ENCODE peak calls at places on chromosomes 13 and 19, in four cellular contexts. A, K, O and T are unnamed samples.

GRCh38 chr13:93227280-93227905 is 786 bp downstream of the GPC6 start:
- DNase-seq in A (no peak), K (no peak), O (no peak), T (peak)

GRCh38 chr19:42695811-42696503 is 44.3 kb downstream of the PSG3 start:
- DNase-seq in K (no peak), A (no peak), O (no peak), T (no peak)

GRCh38 chr13:72101768-72102400 is 234.9 kb upstream of the DACH1 start:
- DNase-seq in A (no peak), O (no peak), K (no peak), T (no peak)

GRCh38 chr19:49567722-49568454 is 12.5 kb downstream of the NOSIP start:
- DNase-seq in O (no peak), K (no peak), A (no peak), T (no peak)

GRCh38 chr19:11446652-11447301 is 11.3 kb downstream of the PRKCSH start:
- DNase-seq in O (peak), K (peak), A (no peak), T (peak)

GRCh38 chr13:86765462-86765861 is 905.7 kb upstream of the SLITRK5 start:
- DNase-seq in K (no peak), O (no peak), A (no peak), T (no peak)

GRCh38 chr13:106291006-106291405 is 244.5 kb downstream of the EFNB2 start:
- DNase-seq in O (no peak), K (no peak), A (no peak), T (no peak)

GRCh38 chr19:6820237-6820636 is 47.7 kb downstream of the VAV1 start:
- DNase-seq in A (no peak), K (no peak), O (no peak), T (no peak)

GRCh38 chr13:109545964-109546363 is 240.4 kb downstream of the IRS2 start:
- DNase-seq in A (no peak), O (no peak), K (no peak), T (no peak)

GRCh38 chr19:40627486-40628279 is 26.5 kb downstream of the LTBP4 start:
- DNase-seq in O (no peak), A (no peak), K (no peak), T (no peak)
- TF ChIP-seq POLR2A in O (no peak), A (no peak), K (no peak), T (no peak)

GRCh38 chr19:57473646-57474045 is 3.7 kb downstream of the ZNF772 start:
- DNase-seq in K (no peak), A (no peak), O (no peak), T (no peak)

DNA sequence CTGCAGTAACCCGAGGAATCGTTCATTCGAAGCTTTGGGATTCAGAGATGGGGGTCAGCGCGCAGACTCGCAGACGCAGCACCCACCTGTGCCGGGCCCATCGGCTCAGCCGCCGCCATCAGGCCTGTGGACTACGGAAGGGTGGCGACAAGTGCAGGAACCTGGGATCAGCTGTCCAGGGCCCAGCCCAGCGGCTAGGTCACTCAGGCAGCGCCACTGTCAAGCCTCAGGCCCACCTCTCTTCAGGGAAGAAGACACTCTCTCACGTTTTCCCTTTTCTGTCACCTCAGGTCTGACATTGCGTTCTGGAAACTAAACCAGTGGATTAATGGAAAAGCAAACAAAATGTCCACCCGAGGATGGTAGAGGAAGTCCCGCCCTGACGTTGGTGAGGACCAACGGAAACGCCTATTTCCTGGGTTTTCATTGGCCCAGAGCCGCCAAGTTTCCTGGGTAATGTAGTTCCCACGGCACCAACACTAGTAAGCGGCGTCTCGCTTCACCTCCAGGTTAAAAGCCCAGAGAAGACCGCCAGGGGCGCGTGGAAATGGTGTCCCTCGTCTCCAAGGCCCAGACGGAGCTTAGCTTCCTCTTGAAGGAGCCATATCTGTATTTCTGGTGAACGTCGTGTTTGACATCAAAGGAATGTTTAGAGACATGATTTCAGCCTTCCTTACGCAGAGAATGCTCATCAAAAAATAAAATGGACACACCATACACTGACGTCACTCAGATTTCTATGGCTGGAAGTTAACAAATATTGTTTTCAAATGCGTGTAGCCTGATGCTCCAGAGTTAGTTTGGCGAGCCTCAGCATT is at the start of gene ZNF772:
- DNase-seq in K (peak), O (peak), A (peak), T (peak)
- TF ChIP-seq POLR2A in K (no peak), O (no peak), A (no peak), T (peak)

DNA sequence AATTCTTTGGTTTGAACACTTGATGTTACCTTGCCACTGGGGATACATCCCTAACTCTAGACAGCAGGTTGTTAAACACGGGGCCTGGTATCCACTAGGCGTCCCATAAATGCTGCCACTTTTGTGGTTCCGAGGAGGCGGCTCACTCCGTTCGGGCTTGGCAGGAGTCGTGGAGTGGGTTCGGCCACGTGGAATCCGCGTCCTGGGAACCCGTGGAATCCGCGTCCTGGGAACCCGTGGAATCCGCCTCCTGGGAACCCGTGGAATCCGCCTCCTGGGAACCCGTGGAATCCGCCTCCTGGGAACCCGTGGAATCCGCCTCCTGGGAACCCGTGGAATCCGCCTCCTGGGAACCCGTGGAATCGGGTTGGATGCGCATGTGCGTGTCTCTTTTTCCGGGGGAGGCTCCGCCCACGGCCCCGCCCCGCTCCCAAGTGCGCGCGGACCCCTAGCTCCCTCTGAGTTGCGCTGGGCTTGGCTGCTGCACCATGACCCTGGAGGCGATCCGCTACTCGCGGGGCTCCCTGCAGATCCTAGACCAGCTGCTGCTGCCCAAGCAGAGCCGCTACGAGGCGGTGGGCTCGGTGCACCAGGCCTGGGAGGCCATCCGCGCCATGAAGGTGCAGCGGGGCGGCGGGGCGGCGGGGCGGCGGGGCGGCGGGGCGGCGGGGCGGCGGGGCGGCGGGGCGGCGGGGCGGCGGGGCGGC is at the start of gene MRI1:
- DNase-seq in A (peak), K (peak), O (peak), T (peak)
- TF ChIP-seq POLR2A in A (no peak), K (peak), O (no peak), T (peak)

DNA sequence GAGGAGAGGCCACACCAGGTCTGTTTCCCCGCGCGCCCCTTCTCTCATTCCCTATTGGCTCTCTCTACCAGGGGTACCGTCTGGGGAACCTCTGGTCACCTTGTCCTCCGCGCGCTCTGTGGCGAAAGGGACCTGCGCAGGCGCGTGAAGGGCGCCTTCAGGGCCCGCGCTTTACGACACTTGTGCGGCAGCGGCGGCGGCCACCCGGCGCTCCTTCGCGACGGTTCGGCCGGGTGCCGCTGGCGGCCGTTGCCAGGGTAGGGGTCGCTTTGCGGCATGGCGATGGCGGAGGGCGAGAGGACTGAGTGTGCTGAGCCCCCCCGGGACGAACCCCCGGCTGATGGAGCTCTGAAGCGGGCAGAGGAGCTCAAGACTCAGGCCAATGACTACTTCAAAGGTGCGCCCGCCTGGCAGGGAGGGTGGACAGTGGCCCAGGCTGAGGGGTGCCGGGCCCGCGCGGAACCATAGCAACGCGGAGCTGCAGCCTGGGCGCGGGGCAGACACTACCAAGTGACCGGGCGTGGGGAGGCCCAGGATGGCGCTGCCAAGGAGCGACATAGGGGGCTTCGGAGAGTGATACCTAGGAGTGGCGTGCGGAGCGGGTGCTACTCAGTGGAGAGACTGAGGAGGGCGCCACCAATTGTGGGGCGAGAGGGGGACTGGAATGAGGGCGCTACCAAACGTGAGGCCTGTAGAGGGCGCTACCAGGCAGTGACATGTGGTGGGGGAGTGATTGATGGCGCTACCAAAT is at the start of gene PPP5C:
- DNase-seq in A (peak), O (peak), K (peak), T (peak)
- TF ChIP-seq POLR2A in A (peak), O (peak), K (peak), T (peak)

DNA sequence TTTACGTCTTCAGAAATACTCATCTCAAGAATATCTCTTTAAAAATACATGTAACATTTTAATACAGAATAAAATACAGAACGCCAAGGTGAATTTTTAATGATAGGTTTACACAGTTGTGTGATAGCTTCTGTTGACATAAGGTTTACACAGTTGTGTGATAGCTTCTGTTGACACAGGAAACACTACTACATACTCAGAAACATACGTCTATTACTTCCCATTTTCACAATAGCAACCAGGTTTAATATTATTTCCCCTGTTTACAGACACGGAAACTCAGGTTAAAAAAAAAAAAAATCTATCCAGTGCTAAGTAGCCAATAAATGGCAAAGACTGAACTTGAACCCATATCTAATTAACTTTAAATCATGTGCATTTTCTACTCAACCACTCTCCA is 571.2 kb downstream of the LIG4 start:
- DNase-seq in K (no peak), A (no peak), O (no peak), T (no peak)
- TF ChIP-seq POLR2A in K (no peak), A (no peak), O (no peak), T (no peak)